ENCODE peak calls at places on chromosomes 4 and X, in eight cellular contexts. Q is activated CD4-positive, CD25-positive, alpha-beta regulatory T cell treated with anti-CD3 and anti-CD28 coated beads, Interleukin-2, amount 50 U/mL, for 16 hours; B is NCI-H1092; S is left kidney; Y is nephron progenitor cell; P is NCI-H460; I is GM13976; F is gastrocnemius medialis. Z is an unnamed sample.

GRCh38 chrX:24168807-24169206 is 19.3 kb downstream of the ZFX start:
- DNase-seq in B (no peak), I (peak), Q (no peak), S (no peak), Y (no peak), P (no peak), F (no peak), Z (no peak)

GRCh38 chr4:6085028-6085942 is 67.1 kb upstream of the C4orf50 start:
- DNase-seq in I (no peak), F (no peak), S (no peak), Q (no peak), B (no peak), P (no peak), Y (no peak), Z (no peak)

GRCh38 chrX:46588263-46588662 is 14.7 kb downstream of the CHST7 start:
- DNase-seq in I (no peak), Q (no peak), B (no peak), F (peak), S (peak), P (no peak), Y (no peak), Z (peak)

GRCh38 chrX:34119122-34119521 is 13.0 kb downstream of the FAM47A start:
- DNase-seq in P (no peak), S (no peak), Q (no peak), Y (no peak), B (no peak), I (no peak), F (no peak), Z (no peak)

GRCh38 chr4:40189997-40190396 is 6.8 kb upstream of the RHOH start:
- DNase-seq in S (no peak), I (no peak), B (peak), P (peak), Q (no peak), F (no peak), Y (no peak), Z (no peak)

GRCh38 chrX:152915541-152916241 is 17.8 kb downstream of the ZNF185 start:
- DNase-seq in B (no peak), F (no peak), I (peak), P (peak), Q (no peak), Y (peak), S (peak), Z (no peak)

GRCh38 chr4:152628128-152628527 is 51.7 kb downstream of the TMEM154 start:
- DNase-seq in Y (no peak), F (no peak), Q (no peak), B (no peak), I (no peak), S (no peak), P (no peak), Z (peak)

GRCh38 chr4:139950568-139950967 is 203.4 kb downstream of the MAML3 start:
- DNase-seq in F (no peak), Q (no peak), P (no peak), S (no peak), Y (no peak), I (peak), B (no peak), Z (no peak)

GRCh38 chr4:98977557-98977956 is 18.0 kb upstream of the METAP1 start:
- DNase-seq in Y (no peak), S (no peak), Q (no peak), F (no peak), I (no peak), B (no peak), P (no peak), Z (no peak)

Z was measured in psoas muscle.